ENCODE peak calls at places on chromosomes 2 and 18, in seven cellular contexts. X, W, G, T, S, I and K are unnamed samples.
A peak's percentile ranks its signal among the peaks of the same experiment; 100 is the strongest.

GRCh38 chr2:119160361-119160965 is 1.9 kb upstream of the C1QL2 start:
- DNase-seq in I (no peak), W (no peak), S (no peak), G (no peak), T (no peak), X (no peak), K (no peak)

GRCh38 chr18:44693030-44693784 is 12.5 kb downstream of the SETBP1 start:
- DNase-seq in W (no peak), S (peak; percentile 33), G (no peak), I (no peak), T (no peak), X (no peak), K (no peak)

GRCh38 chr2:241066893-241067341 is 35.2 kb downstream of the MTERF4 start:
- DNase-seq in X (no peak), G (no peak), S (no peak), T (no peak), I (peak; percentile 26), W (peak; percentile 29), K (no peak)

GRCh38 chr2:128317186-128317897 is 1.3 kb downstream of the HS6ST1 start:
- DNase-seq in G (no peak), W (peak; percentile 21), X (no peak), I (peak; percentile 31), T (no peak), S (no peak), K (peak; percentile 70)

GRCh38 chr2:207792244-207792785 is 22.6 kb upstream of the FZD5 start:
- DNase-seq in G (no peak), T (peak; percentile 75), W (peak; percentile 85), I (no peak), X (peak; percentile 35), S (peak; percentile 75), K (peak; percentile 28)

GRCh38 chr18:36366994-36367839 is 69.7 kb downstream of the FHOD3 start:
- DNase-seq in I (no peak), T (no peak), X (no peak), W (no peak), G (no peak), S (no peak), K (peak; percentile 60)

GRCh38 chr2:26001743-26002341 is 19.5 kb upstream of the KIF3C start:
- DNase-seq in S (peak; percentile 43), G (no peak), W (peak; percentile 44), I (peak; percentile 85), X (no peak), T (peak; percentile 55), K (no peak)

GRCh38 chr2:238771193-238771592 is 76.7 kb upstream of the TWIST2 start:
- DNase-seq in W (peak; percentile 24), X (peak; percentile 4), G (no peak), S (peak; percentile 13), T (no peak), I (no peak), K (no peak)

GRCh38 chr2:181430406-181431199 is 26.6 kb upstream of the ITGA4 start:
- DNase-seq in X (no peak), W (peak; percentile 32), G (no peak), S (no peak), T (peak; percentile 13), I (no peak), K (no peak)

GRCh38 chr2:170696948-170697347 is 18.2 kb upstream of the SP5 start:
- DNase-seq in W (no peak), I (no peak), X (no peak), G (no peak), S (no peak), T (no peak), K (no peak)

GRCh38 chr2:199467462-199467822 is 9.7 kb upstream of the SATB2 start:
- DNase-seq in S (no peak), X (no peak), I (no peak), W (no peak), T (no peak), G (no peak), K (no peak)

GRCh38 chr2:27236626-27237025 is 19.5 kb downstream of the CAD start:
- DNase-seq in G (no peak), X (no peak), W (no peak), I (no peak), T (no peak), S (no peak), K (no peak)

GRCh38 chr2:240349133-240350005 is 86.1 kb upstream of the GPC1 start:
- DNase-seq in S (no peak), I (no peak), G (no peak), T (no peak), W (no peak), X (no peak), K (no peak)

GRCh38 chr2:178579006-178579405 is 98.7 kb downstream of the PLEKHA3 start:
- DNase-seq in G (no peak), X (no peak), W (no peak), T (no peak), I (no peak), S (peak; percentile 46), K (no peak)

GRCh38 chr2:157055660-157056199 is 201.8 kb upstream of the GALNT5 start:
- DNase-seq in X (no peak), S (peak; percentile 71), I (no peak), T (peak; percentile 61), W (peak; percentile 69), G (no peak), K (no peak)

GRCh38 chr2:208356846-208357574 is 49.6 kb upstream of the PTH2R start:
- DNase-seq in X (no peak), W (peak; percentile 15), S (no peak), I (no peak), T (no peak), G (peak; percentile 11), K (no peak)

GRCh38 chr2:191678437-191679110 is 638 bp downstream of the NABP1 start:
- DNase-seq in X (no peak), T (peak; percentile 44), I (peak; percentile 74), W (peak; percentile 60), G (no peak), S (no peak), K (peak; percentile 80)

GRCh38 chr2:28552045-28552823 is 56.4 kb downstream of the PLB1 start:
- DNase-seq in X (no peak), T (no peak), G (no peak), S (peak; percentile 43), W (peak; percentile 38), I (no peak), K (no peak)